ENCODE peak calls at places on chromosomes 11 and 22, in seven cellular contexts. E is neural progenitor cell; X is tibial artery; R is IMR-90; C is fibroblast of lung; M is upper lobe of right lung; H is CD8-positive, alpha-beta T cell. Z is an unnamed sample. For H3K4me1 and H3K36me3, the result is how much of the 10 kb centered on the place peaks cover.

GRCh38 chr22:36724836-36725235 is 21.3 kb upstream of the CACNG2 start:
- DNase-seq in E (no peak), X (no peak), R (no peak), C (no peak), M (peak), H (no peak), Z (no peak)

GRCh38 chr22:32693102-32693501 is 108.4 kb upstream of the TIMP3 start:
- DNase-seq in E (no peak), X (no peak), R (no peak), C (no peak), M (no peak), H (no peak), Z (no peak)

GRCh38 chr11:28939381-28939780 is 831.2 kb downstream of the METTL15 start:
- DNase-seq in E (no peak), X (no peak), R (no peak), C (no peak), M (no peak), H (no peak), Z (no peak)

GRCh38 chr11:94017446-94017845 is 3.7 kb upstream of the HEPHL1 start:
- DNase-seq in E (no peak), X (no peak), R (peak), C (no peak), M (no peak), H (no peak), Z (no peak)

GRCh38 chr11:125192194-125192593 is 27.6 kb downstream of the PKNOX2 start:
- DNase-seq in E (peak), X (no peak), R (no peak), C (no peak), M (no peak), H (no peak), Z (no peak)

GRCh38 chr11:103870821-103871309 is 165.6 kb upstream of the DDI1 start:
- DNase-seq in E (no peak), X (peak), R (no peak), C (peak), M (no peak), H (no peak), Z (no peak)

GRCh38 chr22:42296381-42296853 is 26.0 kb upstream of the TCF20 start:
- DNase-seq in E (no peak), X (no peak), R (no peak), C (no peak), M (no peak), H (no peak), Z (peak)

GRCh38 chr11:91804057-91804456 is 420.6 kb upstream of the FAT3 start:
- DNase-seq in E (peak), X (no peak), R (no peak), C (no peak), M (no peak), H (no peak), Z (no peak)

GRCh38 chr22:49975543-49976389 is 15.2 kb downstream of the PIM3 start:
- DNase-seq in E (peak), X (peak), R (no peak), C (no peak), M (peak), H (no peak), Z (peak)

GRCh38 chr11:33543823-33544222 is 156.8 kb downstream of the C11orf91 start:
- DNase-seq in E (no peak), X (no peak), R (peak), C (no peak), M (no peak), H (no peak), Z (no peak)

GRCh38 chr11:63761173-63761572 is 7.4 kb downstream of the ZFTA start:
- DNase-seq in E (peak), X (no peak), R (no peak), C (no peak), M (no peak), H (no peak), Z (no peak)

GRCh38 chr11:16456366-16456765 is 100.0 kb upstream of the SOX6 start:
- DNase-seq in E (no peak), X (no peak), R (peak), C (no peak), M (no peak), H (no peak), Z (no peak)

GRCh38 chr11:131977231-131977630 is 606.8 kb downstream of the NTM start:
- DNase-seq in E (peak), X (no peak), R (peak), C (no peak), M (no peak), H (no peak), Z (no peak)

GRCh38 chr11:100709233-100709999 is 22.3 kb downstream of the ARHGAP42 start:
- DNase-seq in E (no peak), X (no peak), R (peak), C (peak), M (no peak), H (no peak), Z (no peak)

GRCh38 chr11:45275823-45276222 is 10.3 kb downstream of the SYT13 start:
- DNase-seq in E (no peak), X (no peak), R (no peak), C (peak), M (no peak), H (no peak), Z (no peak)

GRCh38 chr11:103537904-103538502 is 428.8 kb downstream of the DYNC2H1 start:
- DNase-seq in E (peak), X (no peak), R (peak), C (peak), M (no peak), H (no peak), Z (no peak)

GRCh38 chr11:124884340-124884739 is 13.3 kb downstream of the ROBO4 start:
- DNase-seq in E (no peak), X (peak), R (no peak), C (no peak), M (no peak), H (no peak), Z (no peak)

GRCh38 chr22:24937114-24937513 is 9.4 kb downstream of the LHFPL7 start:
- DNase-seq in E (peak), X (no peak), R (no peak), C (no peak), M (no peak), H (no peak), Z (no peak)

GRCh38 chr22:43670545-43670944 is 141.6 kb downstream of the EFCAB6 start:
- DNase-seq in E (no peak), X (no peak), R (no peak), C (no peak), M (no peak), H (no peak), Z (peak)

GRCh38 chr11:9344046-9344680 is 29.8 kb upstream of the TMEM41B start:
- DNase-seq in E (peak), X (no peak), R (no peak), C (no peak), M (no peak), H (no peak), Z (no peak)

GRCh38 chr22:37274380-37274862 is 7.9 kb upstream of the CYTH4 start:
- DNase-seq in E (no peak), X (peak), R (no peak), C (no peak), M (peak), H (no peak), Z (peak)

GRCh38 chr11:96127596-96127959 is 203.7 kb upstream of the MTMR2 start:
- DNase-seq in E (no peak), X (no peak), R (no peak), C (no peak), M (no peak), H (no peak), Z (no peak)

GRCh38 chr11:12079726-12080556 is 30.4 kb upstream of the MICAL2 start:
- DNase-seq in E (no peak), X (peak), R (peak), C (peak), M (peak), H (no peak), Z (peak)

GRCh38 chr11:27468209-27468608 is 4.4 kb downstream of the LGR4 start:
- DNase-seq in E (no peak), X (no peak), R (peak), C (peak), M (no peak), H (no peak), Z (no peak)

GRCh38 chr22:46293591-46294260 is 2.9 kb upstream of the GTSE1 start:
- DNase-seq in E (no peak), X (peak), R (peak), C (peak), M (no peak), H (no peak), Z (peak)

GRCh38 chr11:69057236-69057635 is 8.5 kb downstream of the TPCN2 start:
- DNase-seq in E (no peak), X (no peak), R (no peak), C (no peak), M (no peak), H (no peak), Z (no peak)
- H3K4me1 ChIP-seq in E (under half), X (under half), R (under half), C (under half), M (under half), H (under half), Z (under half)

GRCh38 chr11:65485820-65486219 is 13.0 kb upstream of the MALAT1 start:
- DNase-seq in E (no peak), X (no peak), R (no peak), C (no peak), M (no peak), H (no peak), Z (no peak)

GRCh38 chr11:65486570-65487466 is 12.0 kb upstream of the MALAT1 start:
- DNase-seq in E (no peak), X (peak), R (no peak), C (no peak), M (peak), H (no peak), Z (no peak)

GRCh38 chr11:65488273-65489058 is 10.4 kb upstream of the MALAT1 start:
- DNase-seq in E (no peak), X (peak), R (peak), C (peak), M (peak), H (no peak), Z (peak)

GRCh38 chr11:65489061-65489705 is 9.7 kb upstream of the MALAT1 start:
- DNase-seq in E (peak), X (peak), R (peak), C (peak), M (peak), H (no peak), Z (peak)

DNA sequence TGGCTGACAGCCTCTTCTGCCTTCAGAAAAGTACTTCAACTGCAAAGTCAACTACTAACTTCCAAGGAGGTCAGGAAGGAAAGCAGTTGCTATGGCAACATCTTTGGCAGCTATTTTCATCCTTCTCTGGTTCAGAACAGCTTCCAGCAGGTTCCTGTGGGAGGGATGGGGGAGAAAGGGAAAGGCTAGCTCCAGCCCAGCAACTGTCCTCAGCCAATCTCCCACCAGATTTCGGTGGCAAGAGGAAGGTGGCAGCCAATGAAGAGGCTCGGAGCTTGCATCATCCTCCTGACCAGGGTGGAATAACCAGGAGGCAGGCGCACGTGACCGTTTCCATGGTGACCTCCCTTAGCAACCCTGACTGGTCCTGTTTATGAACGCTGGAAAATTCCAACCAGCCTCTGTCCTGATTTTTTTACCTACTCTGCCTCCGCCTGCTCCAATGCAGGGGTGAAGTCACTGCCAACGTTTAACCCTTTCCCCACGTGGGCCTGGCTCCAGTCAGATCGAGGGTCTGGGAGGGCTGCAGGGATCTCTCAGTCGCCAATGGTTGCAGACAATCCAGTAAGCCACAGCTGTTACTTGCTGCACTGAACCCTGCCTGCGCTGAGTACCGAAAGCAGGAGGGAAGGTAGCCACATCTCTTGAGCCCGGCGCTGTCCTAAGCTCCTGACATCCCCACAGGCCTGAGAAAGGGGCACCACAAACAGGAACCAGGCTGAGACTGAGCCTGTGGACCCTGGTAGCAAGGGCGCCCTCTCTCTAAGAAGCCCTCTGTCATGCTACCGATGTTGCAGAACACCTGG is 11.2 kb upstream of the MALAT1 start:
- DNase-seq in E (peak), X (peak), R (peak), C (peak), M (peak), H (no peak), Z (peak)
- TF ChIP-seq CTCF in E (no peak), X (no peak), R (no peak), C (no peak), M (no peak), H (no peak), Z (no peak)

GRCh38 chr11:802693-803466 is 2.2 kb downstream of the PIDD1 start:
- DNase-seq in E (no peak), X (no peak), R (no peak), C (no peak), M (no peak), H (no peak), Z (no peak)

GRCh38 chr11:802018-802617 is 2.9 kb downstream of the PIDD1 start:
- DNase-seq in E (no peak), X (no peak), R (no peak), C (no peak), M (no peak), H (no peak), Z (no peak)

GRCh38 chr11:804599-804964 is 449 bp downstream of the PIDD1 start:
- DNase-seq in E (no peak), X (no peak), R (no peak), C (no peak), M (no peak), H (no peak), Z (no peak)

GRCh38 chr11:803467-803742 is 1.6 kb downstream of the PIDD1 start:
- DNase-seq in E (no peak), X (no peak), R (no peak), C (no peak), M (no peak), H (no peak), Z (no peak)

DNA sequence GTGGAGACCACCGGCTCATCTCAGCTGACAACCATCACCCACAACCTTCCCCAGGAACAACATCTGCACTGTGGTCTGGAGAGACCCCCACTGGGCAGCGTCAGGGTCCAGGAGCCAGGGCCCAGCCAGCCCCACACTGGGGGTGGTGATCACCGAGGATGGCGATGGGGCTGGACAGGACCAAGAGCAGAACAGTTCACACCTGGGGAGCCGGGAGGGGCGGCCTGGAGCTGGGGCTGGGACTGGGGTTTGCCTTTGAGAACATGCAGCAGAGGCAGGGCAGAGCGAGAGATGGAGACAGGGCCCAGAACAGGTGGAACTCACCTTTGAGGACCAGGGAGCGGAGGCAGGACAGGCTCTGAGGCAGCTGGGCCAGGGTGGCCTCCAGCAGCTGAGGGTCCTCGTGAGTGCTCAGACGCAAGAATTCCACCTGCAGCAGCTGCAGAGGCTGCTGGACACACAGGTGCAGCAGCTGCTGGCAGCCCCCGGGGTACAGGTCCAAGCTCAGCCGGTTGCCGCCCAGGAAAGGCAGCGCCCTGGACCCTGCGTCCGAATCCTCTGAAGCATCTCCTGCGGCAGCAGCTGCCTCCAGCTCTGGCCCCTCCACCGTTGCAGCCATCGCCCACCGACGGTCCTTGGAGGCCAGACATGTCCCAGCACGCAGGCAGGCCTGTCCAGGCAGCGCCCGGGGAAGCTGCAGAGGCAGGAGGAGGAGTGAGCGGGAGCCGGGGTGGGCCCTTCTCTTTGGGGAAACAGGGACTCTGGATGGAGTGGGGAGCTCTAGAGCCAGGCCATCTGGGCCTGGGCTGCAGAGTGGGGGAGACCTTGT is 1.0 kb downstream of the PIDD1 start:
- DNase-seq in E (no peak), X (no peak), R (no peak), C (no peak), M (no peak), H (no peak), Z (no peak)
- H3K36me3 ChIP-seq in E (under half), X (under half), R (under half), C (under half), M (under half), H (under half), Z (under half)

DNA sequence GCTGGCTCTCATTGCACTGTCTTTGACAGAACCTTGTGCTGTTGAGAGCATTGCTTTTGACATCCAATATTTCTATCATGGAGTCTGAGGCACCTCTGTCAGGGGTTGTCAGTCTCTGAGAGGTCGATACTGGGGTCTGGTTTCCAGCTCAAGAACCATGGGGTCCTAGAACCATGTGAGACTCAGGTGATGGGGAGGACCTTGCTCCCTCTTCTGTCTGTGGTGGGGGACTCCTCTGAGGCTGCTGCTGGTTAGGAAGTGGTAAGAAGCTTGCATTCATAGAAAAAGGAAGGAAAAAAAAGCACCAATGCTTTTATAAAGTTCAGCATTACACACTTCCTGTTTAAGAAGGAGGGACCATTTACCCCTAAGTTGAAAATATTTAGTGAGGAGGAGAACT is 91.8 kb upstream of the CD44 start:
- DNase-seq in E (no peak), X (no peak), R (no peak), C (no peak), M (no peak), H (peak), Z (no peak)
- H3K4me1 ChIP-seq in E (under half), X (under half), R (under half), C (under half), M (under half), H (half or more), Z (under half)

GRCh38 chr11:70497536-70498075 is 99.3 kb downstream of the CTTN start:
- DNase-seq in E (peak), X (peak), R (no peak), C (no peak), M (peak), H (no peak), Z (no peak)
- TF ChIP-seq CTCF in E (no peak), X (no peak), R (no peak), C (no peak), M (no peak), H (no peak), Z (no peak)

GRCh38 chr22:44892243-44892642 is 117.6 kb downstream of the PHF21B start:
- DNase-seq in E (no peak), X (no peak), R (no peak), C (no peak), M (peak), H (no peak), Z (peak)
- H3K36me3 ChIP-seq in E (under half), X (under half), R (under half), C (under half), M (under half), H (under half), Z (under half)

GRCh38 chr11:206516-207212 is 535 bp downstream of the BET1L start:
- DNase-seq in E (no peak), X (peak), R (no peak), C (no peak), M (peak), H (no peak), Z (peak)

GRCh38 chr11:206002-206384 is 1.2 kb downstream of the BET1L start:
- DNase-seq in E (no peak), X (no peak), R (no peak), C (no peak), M (peak), H (no peak), Z (peak)

GRCh38 chr11:208917-209260 is 1.4 kb downstream of the RIC8A start:
- DNase-seq in E (no peak), X (no peak), R (no peak), C (no peak), M (no peak), H (no peak), Z (no peak)

GRCh38 chr11:208177-208916 is 839 bp downstream of the RIC8A start:
- DNase-seq in E (peak), X (peak), R (peak), C (peak), M (peak), H (peak), Z (peak)

DNA sequence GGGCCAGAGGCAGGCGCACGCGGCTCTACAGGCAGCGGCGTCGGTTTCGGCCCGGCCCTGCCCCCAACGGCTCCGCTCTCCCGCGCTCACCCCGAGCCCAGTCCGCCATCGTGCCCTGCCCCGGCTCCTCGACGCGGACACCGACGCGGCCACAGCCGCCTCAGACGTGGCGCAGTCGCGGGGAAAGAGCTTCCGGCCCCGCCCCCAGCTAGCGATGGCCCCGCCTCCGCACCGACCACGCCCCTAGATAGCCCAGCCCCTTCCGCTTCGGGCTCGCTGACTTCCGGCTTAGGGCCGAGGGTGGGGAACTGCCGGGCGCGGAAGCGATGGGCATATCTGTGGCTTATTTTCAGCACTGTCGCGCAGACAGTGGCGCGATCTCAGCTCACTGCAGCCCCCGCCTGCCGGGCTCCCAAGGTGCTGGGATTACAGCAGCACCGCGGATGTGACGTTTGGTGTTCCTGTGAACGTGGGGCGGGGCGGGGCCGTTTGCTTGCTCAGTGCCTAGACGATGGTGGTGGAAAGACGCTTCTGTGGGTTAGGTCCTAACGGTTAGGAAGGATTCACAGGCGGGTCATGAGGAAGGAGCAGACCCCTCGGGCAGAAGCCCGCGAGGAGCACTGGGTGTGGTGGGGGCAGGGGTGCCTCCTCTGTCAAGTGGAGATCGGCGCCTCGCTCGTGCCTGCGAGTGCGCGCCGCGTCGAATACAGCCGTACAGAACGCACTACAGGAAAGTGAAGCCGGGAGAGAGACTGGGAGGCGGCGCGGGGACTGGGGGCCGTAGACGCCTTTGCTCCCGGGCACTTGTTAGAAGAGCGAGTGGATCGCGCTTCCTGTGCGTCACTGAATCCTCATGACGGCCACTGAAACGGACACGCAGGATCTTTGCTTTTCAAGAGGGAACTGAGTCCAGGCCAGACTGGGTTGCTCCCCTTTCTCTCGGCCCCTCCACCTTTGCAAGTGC is at the start of the genes BET1L and RIC8A:
- DNase-seq in E (peak), X (peak), R (peak), C (peak), M (peak), H (peak), Z (peak)
- H3K4me1 ChIP-seq in E (under half), X (half or more), R (under half), C (under half), M (under half), H (half or more), Z (under half)

Z was measured in transverse colon.